ENCODE peak calls at places on chromosomes 11 and 22, in four cellular contexts. C is fibroblast of mammary gland; F is stimulated activated naive CD8-positive, alpha-beta T cell treated with anti-CD3 and anti-CD28 coated beads, Interleukin-15, Interleukin-2, amounts not matched to agents 100 U/mL and 50 U/mL, for 24 hours; N is stimulated activated effector memory CD8-positive, alpha-beta T cell treated with anti-CD3 and anti-CD28 coated beads, Interleukin-12 subunit alpha, Interleukin-12 subunit beta, amount 100 ng/mL, for 72 hours. M is an unnamed sample.

GRCh38 chr11:2904153-2905052 is 18.8 kb upstream of the CDKN1C start:
- DNase-seq in C (no peak), F (no peak), N (no peak), M (no peak)

GRCh38 chr11:61787928-61788491 is 4.4 kb downstream of the TMEM258 start:
- DNase-seq in C (peak; percentile 58), F (no peak), N (no peak), M (peak; percentile 25)

GRCh38 chr11:75639752-75640151 is 29.1 kb downstream of the MAP6 start:
- DNase-seq in C (peak; percentile 20), F (no peak), N (no peak), M (peak; percentile 27)

GRCh38 chr22:27885977-27886842 is 32.8 kb downstream of the PITPNB start:
- DNase-seq in C (peak; percentile 81), F (peak; percentile 33), N (peak; percentile 14), M (peak; percentile 77)

GRCh38 chr22:25067851-25068421 is 115.4 kb downstream of the KIAA1671 start:
- DNase-seq in C (no peak), F (peak; percentile 71), N (no peak), M (no peak)

GRCh38 chr11:75554258-75555022 is 7.6 kb upstream of the SERPINH1 start:
- DNase-seq in C (peak; percentile 100), F (no peak), N (no peak), M (peak; percentile 95)

GRCh38 chr11:35859311-35859710 is 84.6 kb upstream of the LDLRAD3 start:
- DNase-seq in C (peak; percentile 11), F (no peak), N (no peak), M (no peak)

GRCh38 chr11:15947681-15948648 is 408.4 kb downstream of the SOX6 start:
- DNase-seq in C (no peak), F (no peak), N (no peak), M (no peak)

GRCh38 chr22:22897947-22898346 is 10.3 kb downstream of the IGLL5 start:
- DNase-seq in C (no peak), F (no peak), N (no peak), M (no peak)

GRCh38 chr11:64334764-64335741 is 5.0 kb upstream of the CCDC88B start:
- DNase-seq in C (peak; percentile 94), F (peak; percentile 62), N (no peak), M (peak; percentile 94)

GRCh38 chr11:117315285-117316196 is 515 bp downstream of the BACE1 start:
- DNase-seq in C (no peak), F (peak; percentile 37), N (peak; percentile 10), M (no peak)

GRCh38 chr11:80586464-80586863 is 1145.6 kb upstream of the TENM4 start:
- DNase-seq in C (no peak), F (no peak), N (no peak), M (no peak)

GRCh38 chr22:32237905-32238304 is 17.2 kb downstream of the SLC5A4 start:
- DNase-seq in C (no peak), F (no peak), N (no peak), M (no peak)

GRCh38 chr11:79160786-79161403 is 279.9 kb downstream of the TENM4 start:
- DNase-seq in C (peak; percentile 60), F (no peak), N (no peak), M (no peak)

GRCh38 chr11:95915051-95915450 is 8.9 kb downstream of the MTMR2 start:
- DNase-seq in C (no peak), F (no peak), N (no peak), M (no peak)

GRCh38 chr22:19139001-19139356 is 5.5 kb downstream of the ESS2 start:
- DNase-seq in C (no peak), F (no peak), N (no peak), M (no peak)

GRCh38 chr11:92384316-92384715 is 159.7 kb downstream of the FAT3 start:
- DNase-seq in C (peak; percentile 78), F (no peak), N (no peak), M (peak; percentile 36)

GRCh38 chr11:74550991-74551753 is 41.2 kb upstream of the POLD3 start:
- DNase-seq in C (no peak), F (no peak), N (no peak), M (no peak)

GRCh38 chr22:18096823-18097222 is 13.8 kb upstream of the TUBA8 start:
- DNase-seq in C (no peak), F (peak; percentile 39), N (no peak), M (no peak)

GRCh38 chr22:43136255-43136654 is 6.9 kb downstream of the MCAT start:
- DNase-seq in C (peak; percentile 34), F (peak; percentile 58), N (peak; percentile 28), M (no peak)

GRCh38 chr22:46738961-46739870 is 1.2 kb upstream of the CERK start:
- DNase-seq in C (peak; percentile 56), F (peak; percentile 72), N (peak; percentile 39), M (peak; percentile 82)

GRCh38 chr22:17576475-17576874 is 13.2 kb downstream of the SLC25A18 start:
- DNase-seq in C (peak; percentile 85), F (no peak), N (no peak), M (peak; percentile 99)

GRCh38 chr11:34501500-34501899 is 12.1 kb downstream of the ELF5 start:
- DNase-seq in C (peak; percentile 84), F (no peak), N (no peak), M (peak; percentile 73)

GRCh38 chr11:120334894-120335462 is 1.2 kb upstream of the ARHGEF12 start:
- DNase-seq in C (peak; percentile 93), F (peak; percentile 68), N (peak; percentile 48), M (peak; percentile 85)

GRCh38 chr11:76947190-76947589 is 86.5 kb downstream of the ACER3 start:
- DNase-seq in C (no peak), F (no peak), N (no peak), M (no peak)

GRCh38 chr11:11975201-11976092 is 33.0 kb downstream of the DKK3 start:
- DNase-seq in C (no peak), F (no peak), N (no peak), M (no peak)

GRCh38 chr22:21989049-21989448 is 6.5 kb upstream of the TOP3B start:
- DNase-seq in C (no peak), F (no peak), N (no peak), M (no peak)

GRCh38 chr11:68826726-68827125 is 15.0 kb downstream of the CPT1A start:
- DNase-seq in C (no peak), F (no peak), N (no peak), M (no peak)

GRCh38 chr11:113189909-113190667 is 124.3 kb upstream of the TTC12 start:
- DNase-seq in C (peak; percentile 82), F (no peak), N (no peak), M (peak; percentile 79)

GRCh38 chr11:63698976-63699733 is 17.9 kb downstream of the RTN3 start:
- DNase-seq in C (no peak), F (no peak), N (no peak), M (no peak)

GRCh38 chr11:72423840-72424239 is 10.5 kb downstream of the CLPB start:
- DNase-seq in C (no peak), F (no peak), N (no peak), M (no peak)

GRCh38 chr11:9347100-9347499 is 32.7 kb upstream of the TMEM41B start:
- DNase-seq in C (no peak), F (no peak), N (no peak), M (no peak)

GRCh38 chr11:37946155-37946766 is 1348.2 kb upstream of the RAG2 start:
- DNase-seq in C (peak; percentile 30), F (peak; percentile 7), N (no peak), M (peak; percentile 19)

GRCh38 chr22:48708558-48709245 is 1119.0 kb downstream of the BRD1 start:
- DNase-seq in C (no peak), F (no peak), N (no peak), M (no peak)

M was measured in HFFc6.